ENCODE peak calls at places on chromosomes 4 and X, in five cellular contexts. W is suprapubic skin, F is H1, O is ovary, C is K562. V is an unnamed sample. For H3K4me1, the result is how much of the 10 kb centered on the place peaks cover.

GRCh38 chr4:184268574-184269160 is 51.0 kb upstream of the ENPP6 start:
- DNase-seq in C (peak), W (no peak), O (no peak), F (no peak), V (no peak)

GRCh38 chr4:38237139-38237538 is 276.9 kb downstream of the PTTG2 start:
- DNase-seq in O (no peak), C (no peak), W (no peak), F (no peak), V (no peak)

GRCh38 chrX:48490661-48491060 is 14.7 kb downstream of the FTSJ1 start:
- DNase-seq in F (no peak), C (no peak), O (no peak), W (no peak), V (no peak)

GRCh38 chr4:152988721-152989553 is 52.8 kb downstream of the FHDC1 start:
- DNase-seq in F (no peak), C (no peak), W (no peak), O (no peak), V (no peak)

GRCh38 chr4:150694438-150694837 is 112.5 kb downstream of the MAB21L2 start:
- DNase-seq in F (no peak), C (no peak), W (no peak), O (no peak), V (no peak)

GRCh38 chrX:38890963-38891362 is 89.7 kb downstream of the MID1IP1 start:
- DNase-seq in F (no peak), O (no peak), C (no peak), W (no peak), V (no peak)

GRCh38 chr4:80006935-80007744 is 65.9 kb downstream of the ANTXR2 start:
- DNase-seq in W (no peak), C (peak), O (no peak), F (no peak), V (no peak)

GRCh38 chr4:8547108-8547911 is 32.9 kb upstream of the GPR78 start:
- DNase-seq in C (peak), O (no peak), W (peak), F (peak), V (no peak)

GRCh38 chr4:33722800-33723511 is 2521.4 kb downstream of the ARAP2 start:
- DNase-seq in F (no peak), C (no peak), W (no peak), O (no peak), V (no peak)

GRCh38 chr4:115969756-115970155 is 856.3 kb upstream of the NDST4 start:
- DNase-seq in F (no peak), C (no peak), O (no peak), W (no peak), V (no peak)

GRCh38 chr4:81429607-81430006 is 42.1 kb downstream of the RASGEF1B start:
- DNase-seq in O (no peak), W (no peak), F (no peak), C (no peak), V (no peak)

GRCh38 chr4:11228575-11228974 is 200.1 kb downstream of the HS3ST1 start:
- DNase-seq in C (no peak), F (no peak), W (no peak), O (no peak), V (no peak)

GRCh38 chr4:157265281-157265680 is 44.8 kb downstream of the GRIA2 start:
- DNase-seq in O (no peak), C (no peak), W (no peak), F (no peak), V (no peak)

GRCh38 chr4:41661447-41662076 is 87.0 kb downstream of the PHOX2B start:
- DNase-seq in W (no peak), F (peak), C (peak), O (peak), V (peak)

GRCh38 chrX:132443196-132443595 is 45.6 kb downstream of the MBNL3 start:
- DNase-seq in C (no peak), W (no peak), F (no peak), O (no peak), V (no peak)

GRCh38 chr4:23775694-23776093 is 114.2 kb downstream of the PPARGC1A start:
- DNase-seq in C (no peak), O (no peak), W (no peak), F (no peak), V (no peak)

GRCh38 chr4:48910511-48910910 is 3.9 kb upstream of the OCIAD2 start:
- DNase-seq in C (no peak), F (no peak), W (no peak), O (no peak), V (no peak)

GRCh38 chr4:172772781-172773180 is 395.8 kb upstream of the GALNT7 start:
- DNase-seq in F (no peak), C (no peak), O (no peak), W (no peak), V (no peak)

GRCh38 chr4:8737075-8737474 is 134.6 kb downstream of the HMX1 start:
- DNase-seq in C (no peak), F (no peak), W (no peak), O (no peak), V (peak)

GRCh38 chrX:106954041-106954440 is 33.8 kb downstream of the CLDN2 start:
- DNase-seq in C (no peak), F (no peak), O (no peak), W (no peak), V (no peak)

GRCh38 chrX:68354869-68355628 is 78.2 kb downstream of the OPHN1 start:
- DNase-seq in C (no peak), O (no peak), F (no peak), W (no peak), V (no peak)

GRCh38 chr4:90120037-90120436 is 7.2 kb upstream of the CCSER1 start:
- DNase-seq in F (no peak), O (no peak), W (no peak), C (no peak), V (no peak)

GRCh38 chr4:112523008-112523440 is 7.0 kb upstream of the NEUROG2 start:
- DNase-seq in W (no peak), C (peak), O (no peak), F (peak), V (no peak)

GRCh38 chrX:136211766-136212556 is 39.2 kb downstream of the MAP7D3 start:
- DNase-seq in O (no peak), C (no peak), F (no peak), W (peak), V (no peak)

GRCh38 chr4:55396305-55397023 is 707 bp downstream of the TMEM165 start:
- DNase-seq in C (peak), W (peak), F (peak), O (peak), V (no peak)

GRCh38 chr4:154743683-154744340 is at the start of gene LRAT:
- DNase-seq in C (peak), F (peak), W (no peak), O (no peak), V (no peak)

GRCh38 chrX:100747090-100747489 is 15.2 kb upstream of the SYTL4 start:
- DNase-seq in W (no peak), C (no peak), O (peak), F (no peak), V (no peak)

GRCh38 chrX:18883961-18884765 is 99.8 kb downstream of the PHKA2 start:
- DNase-seq in F (no peak), C (no peak), W (peak), O (no peak), V (no peak)
- H3K27ac ChIP-seq in F (no peak), C (no peak), W (no peak), O (no peak), V (no peak)

GRCh38 chr4:107470173-107470572 is 249.9 kb downstream of the PAPSS1 start:
- DNase-seq in O (no peak), F (no peak), W (no peak), C (no peak), V (no peak)
- TF ChIP-seq EP300 in O (no peak), F (no peak), W (no peak), C (no peak), V (no peak)

DNA sequence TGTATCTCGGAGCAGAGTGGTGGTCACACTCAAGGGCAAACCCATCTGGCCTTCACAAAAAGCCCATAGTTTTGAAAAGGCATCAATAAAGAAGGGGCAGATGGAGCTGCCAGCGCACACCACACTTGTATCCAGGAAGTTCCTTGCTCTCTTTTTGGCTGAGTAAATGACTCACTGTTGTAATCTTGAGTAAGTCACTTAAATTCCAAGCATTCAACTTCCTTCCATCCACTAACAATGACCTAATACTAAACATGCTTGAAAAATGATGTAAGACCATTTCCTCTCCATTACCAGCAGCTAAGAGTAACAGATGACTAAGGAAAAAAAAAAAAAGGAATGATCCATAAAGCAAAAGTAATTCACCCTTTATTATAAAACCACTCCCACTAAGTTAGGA is 32.4 kb upstream of the MYOZ2 start:
- DNase-seq in W (peak), C (peak), O (no peak), F (no peak), V (no peak)
- H3K4me1 ChIP-seq in W (half or more), C (under half), O (under half), F (under half), V (under half)

DNA sequence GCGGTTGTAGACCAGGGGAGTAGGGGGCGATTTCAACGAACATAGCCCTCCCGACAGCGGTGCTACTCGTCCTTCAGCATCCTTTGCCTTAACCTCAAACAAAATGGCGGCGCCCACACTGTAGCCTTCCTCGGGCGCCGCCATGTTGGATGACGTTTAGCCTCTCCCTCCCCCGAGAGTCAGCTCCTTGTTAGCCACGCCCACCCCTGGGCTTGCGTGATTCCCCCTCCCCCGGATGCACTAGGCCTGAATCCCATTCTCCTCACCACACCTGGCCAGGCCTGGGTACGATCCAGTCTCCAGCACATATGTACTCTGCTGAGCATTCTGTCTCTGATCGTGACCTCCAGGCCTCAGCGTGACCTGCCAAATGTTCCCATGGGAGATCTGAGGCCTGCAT is 49.0 kb upstream of the ZNF157 start:
- DNase-seq in W (peak), C (peak), O (peak), F (peak), V (no peak)
- H3K27ac ChIP-seq in W (no peak), C (no peak), O (no peak), F (peak), V (no peak)

GRCh38 chrX:16664626-16665025 is 14.7 kb downstream of the S100G start:
- DNase-seq in C (no peak), F (no peak), O (no peak), W (no peak), V (no peak)

GRCh38 chrX:16662402-16662801 is 12.4 kb downstream of the S100G start:
- DNase-seq in O (no peak), C (no peak), F (no peak), W (no peak), V (no peak)

GRCh38 chrX:16664059-16664458 is 14.1 kb downstream of the S100G start:
- DNase-seq in F (no peak), O (no peak), W (no peak), C (no peak), V (no peak)

GRCh38 chrX:16665089-16665488 is 15.1 kb downstream of the S100G start:
- DNase-seq in O (no peak), W (no peak), C (no peak), F (no peak), V (no peak)

GRCh38 chrX:16666541-16666940 is 16.6 kb downstream of the S100G start:
- DNase-seq in W (no peak), O (no peak), C (no peak), F (no peak), V (no peak)
- TF ChIP-seq EP300 in W (no peak), O (no peak), C (no peak), F (no peak), V (no peak)

DNA sequence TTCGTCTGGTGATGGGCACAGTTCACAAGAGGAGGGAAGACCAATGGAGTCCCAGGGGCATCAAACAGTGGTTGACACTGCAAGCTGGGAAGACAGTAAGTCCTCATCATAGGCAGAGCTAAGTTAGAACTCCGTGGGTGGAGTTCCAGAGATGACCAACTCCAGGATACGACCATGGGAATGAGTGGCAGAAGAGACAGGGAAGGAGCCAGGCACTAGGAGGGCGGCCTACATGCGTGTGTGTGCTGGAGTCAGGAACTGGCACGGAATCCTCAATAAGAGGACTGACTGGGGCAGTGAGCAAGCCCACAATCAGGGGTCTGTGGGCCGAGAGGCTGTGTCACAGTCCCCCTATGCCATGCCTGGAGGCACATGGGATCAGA is 30.4 kb upstream of the IRAK1 start:
- DNase-seq in W (peak), C (no peak), O (no peak), F (no peak), V (no peak)
- H3K4me1 ChIP-seq in W (under half), C (under half), O (under half), F (under half), V (half or more)

DNA sequence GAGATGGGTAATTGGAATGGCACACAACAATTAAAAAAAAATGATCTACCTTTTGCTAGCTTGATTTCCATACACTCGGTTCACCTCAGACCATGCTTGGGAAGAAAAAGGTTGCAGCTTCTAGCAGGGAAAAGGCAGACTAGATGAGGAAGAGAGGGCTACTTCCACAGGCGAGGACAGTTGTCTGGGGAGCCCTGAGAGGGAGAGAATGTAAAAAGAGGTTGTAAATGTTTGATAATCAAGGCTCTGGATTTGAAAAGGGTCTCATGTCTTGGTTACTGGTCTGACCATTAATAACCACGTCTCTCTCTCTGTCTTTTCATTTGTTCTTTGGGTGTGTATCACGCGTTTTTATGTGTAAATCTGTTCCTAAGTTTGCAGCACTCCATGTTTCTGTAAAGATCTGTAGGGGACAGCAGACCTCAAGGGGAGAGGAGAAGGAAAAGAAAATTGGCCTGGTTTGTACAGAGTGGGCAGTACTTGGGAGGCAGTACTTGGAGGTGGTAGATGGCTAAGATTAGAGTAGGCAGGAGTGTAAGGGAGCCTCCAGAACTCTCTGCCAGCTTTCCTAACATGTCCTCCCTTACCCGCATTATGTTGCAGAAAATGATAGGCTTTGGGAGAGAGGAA is 750 bp downstream of the ARMCX5 start:
- DNase-seq in W (no peak), F (no peak), C (peak), O (no peak), V (no peak)
- H3K27ac ChIP-seq in W (peak), F (peak), C (peak), O (peak), V (peak)

V was measured in esophagus muscularis mucosa.